ENCODE peak calls at places on chromosomes 12 and 14, in four cellular contexts. V is HepG2, P is GM12878, A is K562. N is an unnamed sample.

GRCh38 chr14:54891471-54892245 is 11.0 kb downstream of the GCH1 start:
- DNase-seq in P (no peak), V (no peak), A (no peak), N (no peak)

GRCh38 chr14:56300495-56300894 is 182.3 kb downstream of the PELI2 start:
- DNase-seq in A (no peak), V (no peak), P (no peak), N (no peak)

GRCh38 chr14:45716506-45716905 is 463.5 kb upstream of the MIS18BP1 start:
- DNase-seq in A (no peak), V (peak; percentile 3), P (no peak), N (no peak)

GRCh38 chr12:104736307-104736706 is 221.8 kb downstream of the SLC41A2 start:
- DNase-seq in V (no peak), P (no peak), A (no peak), N (no peak)

GRCh38 chr12:2580821-2581220 is 213.9 kb upstream of the FKBP4 start:
- DNase-seq in P (no peak), A (no peak), V (no peak), N (no peak)

GRCh38 chr12:31003861-31004640 is 69.6 kb upstream of the DDX11 start:
- DNase-seq in V (no peak), A (no peak), P (no peak), N (no peak)

GRCh38 chr12:27337376-27337775 is 4.7 kb downstream of the BMAL2 start:
- DNase-seq in P (no peak), V (peak; percentile 34), A (no peak), N (no peak)

GRCh38 chr12:89873745-89874144 is 165.1 kb upstream of the ATP2B1 start:
- DNase-seq in V (no peak), A (no peak), P (no peak), N (no peak)

DNA sequence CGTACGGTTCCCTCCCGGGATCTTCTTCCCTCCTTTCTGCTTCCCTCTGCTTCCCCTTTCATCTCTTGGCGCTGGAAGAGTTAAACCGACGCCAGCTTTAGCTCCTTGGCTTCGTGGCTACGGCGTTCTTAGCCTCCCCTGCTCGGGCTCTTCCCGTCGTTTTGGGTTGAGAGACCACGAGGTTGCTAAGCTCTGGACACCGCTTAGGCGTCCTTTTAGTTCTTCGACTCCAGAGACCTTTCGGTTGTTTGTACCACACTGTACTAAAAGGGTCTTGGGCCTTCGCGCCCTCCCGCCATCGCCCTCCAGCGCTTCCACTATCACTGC is 545 bp downstream of the CPSF2 start:
- DNase-seq in P (no peak), A (no peak), V (peak; percentile 18), N (no peak)
- TF ChIP-seq HDAC6 in P (no peak), A (no peak), V (no peak), N (no peak)

DNA sequence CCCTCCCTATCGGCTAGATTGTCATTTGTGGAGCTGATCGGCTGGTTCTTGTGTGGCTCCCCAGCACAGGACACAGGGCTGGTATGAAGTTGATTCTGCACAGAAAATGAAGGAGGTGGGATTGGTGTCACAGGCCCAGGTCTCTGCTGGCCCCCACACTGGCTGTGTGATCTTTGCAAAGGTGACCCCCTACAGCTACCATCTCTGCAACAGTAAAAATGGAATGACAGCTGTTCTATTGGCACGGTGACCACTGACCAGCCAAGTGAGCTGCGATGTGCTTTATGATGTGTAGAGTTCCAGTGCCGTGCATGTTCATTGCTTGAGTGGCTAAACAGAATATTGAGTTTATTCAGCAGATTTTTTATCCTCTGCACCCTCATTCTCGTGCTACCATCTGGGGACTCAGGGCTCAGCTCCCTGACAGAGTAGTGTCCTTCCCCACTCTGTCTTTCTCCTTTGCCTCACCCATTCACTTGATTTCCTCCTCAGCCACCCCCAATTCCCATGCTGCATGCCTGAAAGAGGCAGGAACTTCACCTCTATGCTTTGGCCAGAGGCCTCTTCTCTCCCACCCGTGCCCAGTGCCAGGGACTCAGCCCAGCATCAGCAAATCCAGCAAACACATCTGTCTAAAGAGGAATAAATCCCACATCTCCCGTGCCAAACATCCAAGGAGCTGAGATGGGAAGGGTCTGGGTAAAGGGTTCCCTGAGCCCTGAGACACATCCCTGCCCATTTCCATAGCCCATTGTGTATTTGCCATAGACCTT is 21.2 kb downstream of the C14orf132 start:
- DNase-seq in A (no peak), P (no peak), V (no peak), N (no peak)
- TF ChIP-seq HDAC6 in A (no peak), P (no peak), V (no peak), N (no peak)

DNA sequence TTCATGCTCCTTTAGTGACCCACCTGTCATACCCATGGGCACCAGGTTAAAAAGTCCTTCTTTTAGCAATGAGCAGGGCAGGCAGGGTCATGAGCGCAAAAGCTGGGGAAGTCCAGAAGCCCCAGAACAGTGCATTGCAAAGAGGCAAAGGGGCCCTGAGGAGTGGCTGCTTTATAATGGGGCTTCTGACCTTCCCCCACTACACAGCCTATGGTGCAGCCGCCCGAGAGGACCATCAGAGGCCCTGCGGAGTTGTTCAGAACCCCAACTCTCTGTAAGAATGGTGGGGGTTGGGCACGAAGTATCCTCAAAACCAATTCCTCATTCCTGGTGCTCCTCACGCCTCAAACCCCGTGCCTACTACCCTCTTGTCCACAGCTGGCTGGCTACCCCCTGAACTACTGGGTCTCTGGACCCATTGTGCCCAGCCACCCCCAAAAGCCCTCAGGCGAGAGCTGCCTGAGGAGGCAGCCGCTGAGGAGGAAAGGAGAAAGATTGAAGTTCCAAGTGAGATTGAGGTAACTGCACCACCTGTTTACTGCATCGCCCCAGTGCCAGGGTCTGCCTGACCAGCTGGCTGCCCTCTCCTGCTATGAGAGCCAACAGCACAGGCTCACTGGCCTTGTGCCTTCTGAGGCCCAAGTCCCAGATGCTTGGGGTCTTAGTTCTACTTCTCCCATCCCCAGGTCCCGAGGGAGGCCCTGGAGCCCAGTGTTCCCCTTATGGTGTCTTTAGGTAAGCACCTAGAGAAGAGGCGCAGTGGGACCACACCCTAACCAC is 6.7 kb downstream of the REC8 start:
- DNase-seq in P (no peak), V (no peak), A (no peak), N (no peak)
- TF ChIP-seq HDAC6 in P (no peak), V (no peak), A (no peak), N (no peak)

DNA sequence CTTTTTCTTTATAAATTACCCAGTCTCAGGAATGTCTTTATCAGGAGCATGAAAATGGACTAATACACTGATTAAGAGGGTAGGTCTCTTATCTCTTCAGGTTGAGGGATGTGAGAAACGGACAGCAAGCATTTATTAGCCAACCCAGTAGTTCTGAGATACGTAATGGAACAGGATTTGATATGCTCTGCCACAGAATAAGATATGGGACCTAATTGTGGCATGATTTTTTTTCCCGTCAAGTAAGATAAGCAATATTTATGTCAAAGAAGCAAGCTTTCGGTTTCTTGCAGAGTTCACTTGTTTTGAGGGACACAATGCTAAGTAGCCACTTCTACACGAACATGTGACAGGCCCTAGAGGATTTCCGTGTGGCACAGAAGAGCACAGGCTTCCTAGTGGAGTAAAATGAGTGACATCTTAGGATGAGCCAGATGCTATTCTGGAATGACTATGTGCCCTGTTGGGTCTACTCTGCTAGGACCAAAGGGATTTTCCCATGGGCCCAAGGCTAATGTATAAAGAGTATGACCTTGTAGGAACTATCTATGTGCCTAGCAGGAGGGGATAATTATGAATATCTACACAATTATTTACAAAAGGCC is 57.9 kb downstream of the SLC38A1 start:
- DNase-seq in P (no peak), A (no peak), V (no peak), N (no peak)
- TF ChIP-seq HDAC6 in P (no peak), A (no peak), V (no peak), N (no peak)

GRCh38 chr12:64739778-64740177 is 19.4 kb downstream of the GNS start:
- DNase-seq in V (no peak), P (no peak), A (no peak), N (no peak)
- TF ChIP-seq HDAC6 in V (no peak), P (no peak), A (no peak), N (no peak)

GRCh38 chr12:62519043-62519442 is 52.4 kb downstream of the MON2 start:
- DNase-seq in A (no peak), P (no peak), V (no peak), N (no peak)
- TF ChIP-seq HDAC6 in A (no peak), P (no peak), V (no peak), N (no peak)